ENCODE peak calls at places on chromosomes 2 and 18, in five cellular contexts. One of them, this sample, is unnamed.
A peak's percentile ranks its signal among the peaks of the same experiment; 100 is the strongest.

GRCh38 chr2:230890696-230891095 is 26.0 kb downstream of the ITM2C start:
- DNase-seq in psoas muscle: no peak
- DNase-seq in CD8-positive, alpha-beta T cell: no peak
- DNase-seq in prostate gland: no peak
- DNase-seq in sigmoid colon: no peak
- DNase-seq in this sample: peak; percentile 51

GRCh38 chr2:18065264-18065663 is 186.8 kb downstream of the KCNS3 start:
- DNase-seq in CD8-positive, alpha-beta T cell: no peak
- DNase-seq in prostate gland: no peak
- DNase-seq in sigmoid colon: no peak
- DNase-seq in psoas muscle: no peak
- DNase-seq in this sample: no peak

GRCh38 chr2:38653380-38653714 is 12.6 kb upstream of the GALM start:
- DNase-seq in psoas muscle: no peak
- DNase-seq in CD8-positive, alpha-beta T cell: no peak
- DNase-seq in sigmoid colon: no peak
- DNase-seq in prostate gland: no peak
- DNase-seq in this sample: no peak

GRCh38 chr2:43852196-43852730 is 13.5 kb downstream of the ABCG8 start:
- DNase-seq in CD8-positive, alpha-beta T cell: no peak
- DNase-seq in psoas muscle: no peak
- DNase-seq in sigmoid colon: no peak
- DNase-seq in prostate gland: no peak
- DNase-seq in this sample: no peak

GRCh38 chr18:57621252-57621607 is 406 bp downstream of the NARS1 start:
- DNase-seq in psoas muscle: no peak
- DNase-seq in prostate gland: no peak
- DNase-seq in CD8-positive, alpha-beta T cell: no peak
- DNase-seq in sigmoid colon: no peak
- DNase-seq in this sample: no peak

GRCh38 chr2:181341855-181342594 is 115.2 kb upstream of the ITGA4 start:
- DNase-seq in prostate gland: no peak
- DNase-seq in sigmoid colon: no peak
- DNase-seq in psoas muscle: no peak
- DNase-seq in CD8-positive, alpha-beta T cell: no peak
- DNase-seq in this sample: no peak

GRCh38 chr2:149921911-149922616 is 334.5 kb upstream of the MMADHC start:
- DNase-seq in prostate gland: no peak
- DNase-seq in sigmoid colon: no peak
- DNase-seq in CD8-positive, alpha-beta T cell: no peak
- DNase-seq in psoas muscle: no peak
- DNase-seq in this sample: no peak

GRCh38 chr2:179558010-179558911 is 293.6 kb upstream of the SESTD1 start:
- DNase-seq in CD8-positive, alpha-beta T cell: no peak
- DNase-seq in prostate gland: no peak
- DNase-seq in sigmoid colon: no peak
- DNase-seq in psoas muscle: no peak
- DNase-seq in this sample: no peak

GRCh38 chr2:157393350-157393749 is 50.5 kb downstream of the CYTIP start:
- DNase-seq in CD8-positive, alpha-beta T cell: no peak
- DNase-seq in sigmoid colon: no peak
- DNase-seq in psoas muscle: no peak
- DNase-seq in prostate gland: no peak
- DNase-seq in this sample: no peak

GRCh38 chr2:241924069-241924908 is 54.8 kb downstream of the RTP5 start:
- DNase-seq in psoas muscle: no peak
- DNase-seq in prostate gland: no peak
- DNase-seq in sigmoid colon: no peak
- DNase-seq in CD8-positive, alpha-beta T cell: no peak
- DNase-seq in this sample: no peak

GRCh38 chr18:67519582-67519981 is 3.1 kb upstream of the DSEL start:
- DNase-seq in CD8-positive, alpha-beta T cell: no peak
- DNase-seq in psoas muscle: no peak
- DNase-seq in prostate gland: no peak
- DNase-seq in sigmoid colon: no peak
- DNase-seq in this sample: no peak

GRCh38 chr2:204176306-204176705 is 239.7 kb downstream of the ICOS start:
- DNase-seq in sigmoid colon: no peak
- DNase-seq in psoas muscle: no peak
- DNase-seq in CD8-positive, alpha-beta T cell: no peak
- DNase-seq in prostate gland: no peak
- DNase-seq in this sample: no peak

GRCh38 chr2:234453216-234453615 is 43.7 kb downstream of the ARL4C start:
- DNase-seq in sigmoid colon: peak; percentile 12
- DNase-seq in CD8-positive, alpha-beta T cell: no peak
- DNase-seq in psoas muscle: no peak
- DNase-seq in prostate gland: no peak
- DNase-seq in this sample: no peak

GRCh38 chr2:230326453-230327417 is at the start of gene SP140L:
- DNase-seq in prostate gland: peak; percentile 38
- DNase-seq in CD8-positive, alpha-beta T cell: peak; percentile 66
- DNase-seq in sigmoid colon: peak; percentile 85
- DNase-seq in psoas muscle: peak; percentile 70
- DNase-seq in this sample: peak; percentile 92

GRCh38 chr2:110813896-110814295 is 81.5 kb downstream of the ACOXL start:
- DNase-seq in sigmoid colon: no peak
- DNase-seq in psoas muscle: no peak
- DNase-seq in prostate gland: no peak
- DNase-seq in CD8-positive, alpha-beta T cell: no peak
- DNase-seq in this sample: no peak

GRCh38 chr2:196480653-196481322 is 158.7 kb upstream of the CCDC150 start:
- DNase-seq in CD8-positive, alpha-beta T cell: no peak
- DNase-seq in sigmoid colon: no peak
- DNase-seq in prostate gland: no peak
- DNase-seq in psoas muscle: no peak
- DNase-seq in this sample: no peak

GRCh38 chr2:158509928-158510797 is 53.4 kb downstream of the PKP4 start:
- DNase-seq in prostate gland: no peak
- DNase-seq in CD8-positive, alpha-beta T cell: no peak
- DNase-seq in psoas muscle: no peak
- DNase-seq in sigmoid colon: no peak
- DNase-seq in this sample: no peak

GRCh38 chr18:79863161-79863945 is 65.6 kb downstream of the KCNG2 start:
- DNase-seq in CD8-positive, alpha-beta T cell: no peak
- DNase-seq in prostate gland: no peak
- DNase-seq in sigmoid colon: no peak
- DNase-seq in psoas muscle: no peak
- DNase-seq in this sample: peak; percentile 70

GRCh38 chr18:33495278-33495677 is 54.8 kb upstream of the CCDC178 start:
- DNase-seq in psoas muscle: no peak
- DNase-seq in CD8-positive, alpha-beta T cell: no peak
- DNase-seq in prostate gland: no peak
- DNase-seq in sigmoid colon: no peak
- DNase-seq in this sample: no peak

GRCh38 chr2:105327690-105328089 is 1.8 kb downstream of the TGFBRAP1 start:
- DNase-seq in CD8-positive, alpha-beta T cell: no peak
- DNase-seq in prostate gland: no peak
- DNase-seq in sigmoid colon: no peak
- DNase-seq in psoas muscle: no peak
- DNase-seq in this sample: no peak

GRCh38 chr18:3207565-3207964 is 12.2 kb downstream of the MYOM1 start:
- DNase-seq in sigmoid colon: no peak
- DNase-seq in prostate gland: no peak
- DNase-seq in psoas muscle: peak; percentile 24
- DNase-seq in CD8-positive, alpha-beta T cell: no peak
- DNase-seq in this sample: no peak

GRCh38 chr2:118374974-118375745 is 286.9 kb downstream of the INSIG2 start:
- DNase-seq in sigmoid colon: no peak
- DNase-seq in prostate gland: no peak
- DNase-seq in CD8-positive, alpha-beta T cell: no peak
- DNase-seq in psoas muscle: no peak
- DNase-seq in this sample: no peak

GRCh38 chr18:59220164-59220783 is 316 bp downstream of the GRP start:
- DNase-seq in sigmoid colon: no peak
- DNase-seq in CD8-positive, alpha-beta T cell: no peak
- DNase-seq in prostate gland: no peak
- DNase-seq in psoas muscle: no peak
- DNase-seq in this sample: no peak

GRCh38 chr2:151200844-151201243 is 60.8 kb downstream of the RBM43 start:
- DNase-seq in CD8-positive, alpha-beta T cell: no peak
- DNase-seq in sigmoid colon: no peak
- DNase-seq in prostate gland: no peak
- DNase-seq in psoas muscle: no peak
- DNase-seq in this sample: no peak

GRCh38 chr2:86186431-86186830 is 8.8 kb downstream of the IMMT start:
- DNase-seq in psoas muscle: no peak
- DNase-seq in prostate gland: no peak
- DNase-seq in CD8-positive, alpha-beta T cell: no peak
- DNase-seq in sigmoid colon: no peak
- DNase-seq in this sample: no peak
- H3K4me1 ChIP-seq in psoas muscle: peaks cover 74% of the 10 kb centered on the region
- H3K4me1 ChIP-seq in prostate gland: no peaks in the 10 kb centered on the region
- H3K4me1 ChIP-seq in CD8-positive, alpha-beta T cell: peaks cover 44% of the 10 kb centered on the region
- H3K4me1 ChIP-seq in sigmoid colon: peaks cover 63% of the 10 kb centered on the region
- H3K4me1 ChIP-seq in this sample: peaks cover 10% of the 10 kb centered on the region

DNA sequence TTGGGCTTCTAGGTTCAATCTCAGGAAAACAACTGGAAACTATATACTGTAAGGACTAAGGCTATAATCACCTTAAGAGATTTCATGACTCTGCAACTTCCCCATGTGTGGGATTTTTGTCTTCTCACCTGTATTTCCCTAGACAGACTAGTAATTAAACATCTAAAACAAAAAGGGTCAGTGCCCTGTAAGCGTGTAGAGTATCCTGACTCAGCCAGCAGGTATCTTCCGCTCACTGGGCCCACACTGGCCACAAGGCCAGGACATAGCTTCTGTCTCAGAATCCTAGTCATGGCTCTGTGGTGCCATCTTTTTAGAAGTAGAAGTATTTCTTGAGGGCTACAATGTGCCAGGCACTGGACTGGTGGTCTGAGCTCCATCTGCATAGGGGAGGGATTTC is 28.8 kb upstream of the KCMF1 start:
- DNase-seq in sigmoid colon: no peak
- DNase-seq in psoas muscle: no peak
- DNase-seq in prostate gland: no peak
- DNase-seq in CD8-positive, alpha-beta T cell: no peak
- DNase-seq in this sample: no peak
- H3K4me1 ChIP-seq in sigmoid colon: no peaks in the 10 kb centered on the region
- H3K4me1 ChIP-seq in psoas muscle: no peaks in the 10 kb centered on the region
- H3K4me1 ChIP-seq in prostate gland: no peaks in the 10 kb centered on the region
- H3K4me1 ChIP-seq in CD8-positive, alpha-beta T cell: peaks cover 44% of the 10 kb centered on the region
- H3K4me1 ChIP-seq in this sample: no peaks in the 10 kb centered on the region

GRCh38 chr2:46988733-46989481 is 73.3 kb upstream of the MCFD2 start:
- DNase-seq in prostate gland: peak; percentile 32
- DNase-seq in CD8-positive, alpha-beta T cell: no peak
- DNase-seq in psoas muscle: no peak
- DNase-seq in sigmoid colon: peak; percentile 83
- DNase-seq in this sample: no peak
- H3K4me1 ChIP-seq in prostate gland: peaks cover 20% of the 10 kb centered on the region
- H3K4me1 ChIP-seq in CD8-positive, alpha-beta T cell: peaks cover 15% of the 10 kb centered on the region
- H3K4me1 ChIP-seq in psoas muscle: peaks cover 46% of the 10 kb centered on the region
- H3K4me1 ChIP-seq in sigmoid colon: peaks cover 65% of the 10 kb centered on the region
- H3K4me1 ChIP-seq in this sample: peaks cover 32% of the 10 kb centered on the region

DNA sequence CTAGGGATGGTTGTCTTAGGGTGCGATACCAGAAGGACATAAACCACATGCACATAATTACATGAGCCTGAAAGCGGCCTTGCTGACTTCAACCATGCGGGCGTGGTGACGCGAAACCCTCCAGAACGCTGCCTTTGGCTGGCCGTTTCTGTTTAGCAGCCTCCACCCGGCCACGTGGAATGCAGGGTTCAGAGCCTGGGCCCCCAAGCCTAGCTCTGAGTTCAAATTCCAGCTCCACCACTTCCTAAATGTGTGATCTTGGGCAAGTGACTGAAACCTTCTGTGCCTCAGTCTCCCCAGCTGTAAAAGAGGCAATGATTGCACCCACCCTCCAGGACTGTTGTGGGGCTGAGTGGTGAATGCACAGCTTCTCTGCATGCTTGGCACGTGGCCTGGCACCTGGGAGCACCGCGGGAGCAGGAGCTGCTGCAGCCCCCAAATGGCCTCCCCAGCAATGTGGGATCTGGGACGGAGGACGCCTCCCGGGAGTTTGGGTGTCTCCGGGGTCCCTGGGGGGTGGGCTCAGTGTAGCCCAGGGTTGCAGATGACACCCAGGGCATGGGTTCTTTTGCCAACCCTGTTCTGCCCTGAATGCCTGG is 1.5 kb downstream of the KLHL30 start:
- DNase-seq in sigmoid colon: no peak
- DNase-seq in psoas muscle: no peak
- DNase-seq in prostate gland: no peak
- DNase-seq in CD8-positive, alpha-beta T cell: no peak
- DNase-seq in this sample: no peak
- H3K4me1 ChIP-seq in sigmoid colon: peaks cover 34% of the 10 kb centered on the region
- H3K4me1 ChIP-seq in psoas muscle: peaks cover 56% of the 10 kb centered on the region
- H3K4me1 ChIP-seq in prostate gland: no peaks in the 10 kb centered on the region
- H3K4me1 ChIP-seq in CD8-positive, alpha-beta T cell: peaks cover 7% of the 10 kb centered on the region
- H3K4me1 ChIP-seq in this sample: peaks cover 4% of the 10 kb centered on the region

DNA sequence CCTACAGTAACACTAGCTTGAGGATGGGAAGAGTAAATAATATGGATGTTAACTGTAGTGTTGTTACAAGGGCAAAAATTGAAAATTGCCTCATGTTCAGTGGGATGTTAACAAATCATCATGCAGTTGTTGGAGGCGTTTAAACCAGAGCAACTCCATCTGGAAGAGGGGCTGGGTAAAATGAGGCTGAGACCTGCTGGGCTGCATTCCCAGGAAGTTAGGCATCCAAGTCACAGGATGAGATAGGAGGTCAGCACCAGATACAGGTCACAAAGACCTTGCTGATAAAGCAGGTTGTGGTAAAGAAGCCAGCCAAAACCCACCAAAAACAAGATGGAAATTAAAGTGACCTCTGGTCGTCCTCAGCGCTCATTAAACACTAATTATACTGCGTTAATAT is 101.6 kb downstream of the MYO5B start:
- DNase-seq in sigmoid colon: no peak
- DNase-seq in psoas muscle: no peak
- DNase-seq in prostate gland: no peak
- DNase-seq in CD8-positive, alpha-beta T cell: no peak
- DNase-seq in this sample: no peak
- H3K4me1 ChIP-seq in sigmoid colon: peaks cover 9% of the 10 kb centered on the region
- H3K4me1 ChIP-seq in psoas muscle: peaks cover 32% of the 10 kb centered on the region
- H3K4me1 ChIP-seq in prostate gland: no peaks in the 10 kb centered on the region
- H3K4me1 ChIP-seq in CD8-positive, alpha-beta T cell: no peaks in the 10 kb centered on the region
- H3K4me1 ChIP-seq in this sample: no peaks in the 10 kb centered on the region

DNA sequence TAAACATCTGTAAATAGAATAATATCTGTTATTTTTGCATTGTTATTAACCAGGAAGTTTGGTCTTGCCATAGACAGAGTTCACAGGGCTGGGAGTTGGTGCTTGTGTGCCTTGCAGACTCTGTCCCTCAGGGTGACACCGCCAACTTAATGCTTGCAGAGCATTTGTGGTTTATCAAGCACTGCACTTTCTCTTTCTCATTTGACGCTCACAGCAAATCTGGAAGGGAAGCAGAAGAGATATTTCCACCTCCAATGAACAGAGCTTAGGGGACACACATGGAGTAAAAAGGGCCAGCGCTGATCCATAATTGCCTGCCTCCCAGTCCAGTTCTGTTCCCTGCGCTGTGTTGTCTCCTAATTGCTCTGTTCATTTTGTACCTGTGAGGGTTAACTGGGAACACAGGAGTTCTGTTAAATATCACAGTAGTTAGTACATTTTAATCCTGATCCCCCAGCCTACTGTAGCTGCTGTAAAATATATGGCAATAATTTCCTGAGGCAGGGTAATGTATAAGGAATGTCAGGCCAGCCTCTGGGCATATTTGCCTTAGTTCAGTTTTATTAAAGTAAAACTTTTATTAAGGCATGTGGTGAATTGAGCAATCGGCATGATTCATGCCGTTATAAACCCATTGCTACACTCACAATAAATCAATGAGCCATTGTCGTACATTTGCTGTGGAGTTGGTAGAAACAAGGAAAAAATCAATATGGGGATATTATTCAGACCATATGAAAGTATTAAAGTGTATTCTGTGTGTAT is 182.5 kb upstream of the OSR1 start:
- DNase-seq in sigmoid colon: no peak
- DNase-seq in prostate gland: peak; percentile 27
- DNase-seq in CD8-positive, alpha-beta T cell: no peak
- DNase-seq in psoas muscle: no peak
- DNase-seq in this sample: no peak
- H3K4me1 ChIP-seq in sigmoid colon: peaks cover 17% of the 10 kb centered on the region
- H3K4me1 ChIP-seq in prostate gland: no peaks in the 10 kb centered on the region
- H3K4me1 ChIP-seq in CD8-positive, alpha-beta T cell: no peaks in the 10 kb centered on the region
- H3K4me1 ChIP-seq in psoas muscle: peaks cover 16% of the 10 kb centered on the region
- H3K4me1 ChIP-seq in this sample: no peaks in the 10 kb centered on the region

This sample was measured in kidney.